ENCODE peak calls at places on chromosome 15, in seven cellular contexts. O is memory B cell; I is effector CD4-positive, alpha-beta T cell; P is amygdala; T is heart right ventricle; F is putamen; M is RCC 7860. G is an unnamed sample.

GRCh38 chr15:25543156-25543555 is 104.3 kb upstream of the UBE3A start:
- DNase-seq in I (no peak), P (peak), M (no peak), T (no peak), O (no peak), F (peak), G (peak)

GRCh38 chr15:75891895-75892294 is 11.8 kb upstream of the FBXO22 start:
- DNase-seq in T (no peak), F (no peak), M (peak), P (no peak), I (no peak), O (no peak), G (no peak)

GRCh38 chr15:34853001-34853758 is 57.8 kb upstream of the ACTC1 start:
- DNase-seq in T (no peak), P (no peak), I (no peak), M (no peak), F (no peak), O (no peak), G (no peak)

GRCh38 chr15:90101130-90101968 is 919 bp downstream of the IDH2 start:
- DNase-seq in P (peak), F (peak), I (no peak), O (no peak), M (peak), T (peak), G (peak)

GRCh38 chr15:69529141-69529540 is 76.5 kb downstream of the RPLP1 start:
- DNase-seq in T (no peak), M (no peak), I (no peak), O (no peak), P (no peak), F (no peak), G (no peak)

GRCh38 chr15:70488002-70488605 is 275.3 kb downstream of the UACA start:
- DNase-seq in P (peak), I (peak), M (peak), F (peak), O (peak), T (peak), G (peak)

GRCh38 chr15:38688761-38689160 is 124.1 kb upstream of the RASGRP1 start:
- DNase-seq in M (no peak), I (peak), P (no peak), T (no peak), O (no peak), F (no peak), G (no peak)

GRCh38 chr15:51721199-51721960 is 16.1 kb downstream of the LYSMD2 start:
- DNase-seq in F (no peak), M (no peak), T (no peak), O (no peak), P (no peak), I (no peak), G (no peak)

GRCh38 chr15:38683382-38684242 is 119.0 kb upstream of the RASGRP1 start:
- DNase-seq in P (peak), F (peak), T (peak), I (peak), O (peak), M (peak), G (no peak)

GRCh38 chr15:63950911-63951481 is 95.3 kb downstream of the DAPK2 start:
- DNase-seq in I (no peak), T (no peak), O (no peak), M (no peak), P (no peak), F (no peak), G (no peak)

GRCh38 chr15:73906346-73907017 is 19.8 kb upstream of the LOXL1 start:
- DNase-seq in M (no peak), O (no peak), P (no peak), T (no peak), F (no peak), I (no peak), G (no peak)

GRCh38 chr15:50968353-50968752 is 59.9 kb downstream of the AP4E1 start:
- DNase-seq in T (no peak), I (no peak), F (no peak), P (no peak), O (no peak), M (no peak), G (no peak)

GRCh38 chr15:71201471-71201870 is 86.2 kb downstream of the THSD4 start:
- DNase-seq in F (no peak), T (no peak), I (no peak), P (no peak), O (no peak), M (no peak), G (no peak)

GRCh38 chr15:76196286-76196948 is 114.9 kb downstream of the ETFA start:
- DNase-seq in F (no peak), P (no peak), O (no peak), M (peak), T (peak), I (no peak), G (peak)

GRCh38 chr15:34481370-34481769 is 43.8 kb upstream of the GOLGA8A start:
- DNase-seq in M (no peak), I (no peak), P (no peak), O (no peak), F (no peak), T (no peak), G (no peak)

GRCh38 chr15:62066663-62067447 is at the start of gene C2CD4A:
- DNase-seq in M (no peak), I (peak), O (peak), P (no peak), T (peak), F (peak), G (no peak)

GRCh38 chr15:77611767-77612166 is 20.9 kb downstream of the LINGO1 start:
- DNase-seq in T (no peak), I (no peak), M (no peak), P (peak), F (peak), O (no peak), G (no peak)

GRCh38 chr15:74616020-74616939 is 644 bp downstream of the CLK3 start:
- DNase-seq in O (peak), T (peak), I (peak), M (peak), F (peak), P (peak), G (peak)

GRCh38 chr15:70447511-70447910 is 315.8 kb downstream of the UACA start:
- DNase-seq in O (no peak), I (no peak), M (no peak), F (no peak), P (no peak), T (no peak), G (no peak)

GRCh38 chr15:80199366-80199765 is 46.6 kb downstream of the FAH start:
- DNase-seq in F (no peak), P (no peak), M (no peak), T (no peak), O (no peak), I (no peak), G (no peak)

GRCh38 chr15:97748576-97748975 is 211.9 kb upstream of the ARRDC4 start:
- DNase-seq in O (no peak), M (no peak), F (no peak), T (no peak), P (no peak), I (no peak), G (no peak)